ENCODE peak calls at places on chromosomes 13 and 19, in seven cellular contexts. P is breast epithelium, V is A673, D is stomach, H is H9, O is aorta, I is Panc1. F is an unnamed sample. For H3K4me1, the result is how much of the 10 kb centered on the place peaks cover.

GRCh38 chr19:43765109-43765876 is 10.5 kb upstream of the SMG9 start:
- DNase-seq in P (peak), V (peak), D (peak), H (peak), O (peak), I (no peak), F (peak)

GRCh38 chr13:33279414-33279813 is 6.1 kb downstream of the STARD13 start:
- DNase-seq in P (peak), V (no peak), D (no peak), H (no peak), O (no peak), I (no peak), F (no peak)

GRCh38 chr19:4369888-4370260 is 26.5 kb downstream of the MPND start:
- DNase-seq in P (no peak), V (peak), D (peak), H (peak), O (peak), I (no peak), F (no peak)

GRCh38 chr13:39510296-39510695 is 92.7 kb downstream of the LHFPL6 start:
- DNase-seq in P (no peak), V (no peak), D (no peak), H (no peak), O (no peak), I (no peak), F (no peak)

GRCh38 chr13:33577037-33577436 is 240.9 kb upstream of the RFC3 start:
- DNase-seq in P (no peak), V (peak), D (no peak), H (no peak), O (no peak), I (no peak), F (peak)

GRCh38 chr19:16441661-16442071 is 30.1 kb downstream of the EPS15L1 start:
- DNase-seq in P (no peak), V (peak), D (no peak), H (peak), O (no peak), I (no peak), F (peak)

GRCh38 chr19:40717880-40718773 is 1.2 kb downstream of the ITPKC start:
- DNase-seq in P (peak), V (peak), D (no peak), H (peak), O (peak), I (no peak), F (peak)

GRCh38 chr13:33217256-33217655 is 68.3 kb downstream of the STARD13 start:
- DNase-seq in P (no peak), V (no peak), D (no peak), H (no peak), O (no peak), I (no peak), F (no peak)

GRCh38 chr19:38101723-38102122 is 122.3 kb downstream of the DPF1 start:
- DNase-seq in P (no peak), V (no peak), D (no peak), H (no peak), O (no peak), I (no peak), F (no peak)

GRCh38 chr13:35814573-35814972 is 316.6 kb downstream of the DCLK1 start:
- DNase-seq in P (no peak), V (peak), D (no peak), H (no peak), O (no peak), I (no peak), F (no peak)

GRCh38 chr13:39405107-39405506 is 197.9 kb downstream of the LHFPL6 start:
- DNase-seq in P (no peak), V (peak), D (no peak), H (no peak), O (no peak), I (no peak), F (no peak)

GRCh38 chr13:25881946-25882574 is 169.8 kb downstream of the SHISA2 start:
- DNase-seq in P (no peak), V (peak), D (no peak), H (no peak), O (no peak), I (no peak), F (peak)

GRCh38 chr13:98428256-98428966 is 148.5 kb downstream of the STK24 start:
- DNase-seq in P (no peak), V (no peak), D (no peak), H (no peak), O (no peak), I (no peak), F (no peak)

GRCh38 chr13:78015782-78016181 is 97.2 kb upstream of the EDNRB start:
- DNase-seq in P (no peak), V (no peak), D (no peak), H (no peak), O (no peak), I (no peak), F (no peak)

GRCh38 chr13:28638756-28639155 is 20.2 kb upstream of the POMP start:
- DNase-seq in P (no peak), V (no peak), D (no peak), H (no peak), O (no peak), I (no peak), F (no peak)

GRCh38 chr19:47779524-47780214 is 1.2 kb downstream of the SELENOW start:
- DNase-seq in P (peak), V (no peak), D (peak), H (no peak), O (peak), I (no peak), F (peak)

GRCh38 chr19:11422163-11423068 is 3.3 kb upstream of the RGL3 start:
- DNase-seq in P (peak), V (peak), D (peak), H (peak), O (peak), I (no peak), F (peak)

GRCh38 chr19:35295792-35296462 is 4.0 kb downstream of the MAG start:
- DNase-seq in P (no peak), V (no peak), D (no peak), H (peak), O (no peak), I (no peak), F (no peak)

GRCh38 chr19:48859711-48860572 is 8.5 kb downstream of the PLEKHA4 start:
- DNase-seq in P (no peak), V (no peak), D (no peak), H (peak), O (peak), I (no peak), F (no peak)

GRCh38 chr13:97254809-97255208 is 32.7 kb downstream of the MBNL2 start:
- DNase-seq in P (no peak), V (no peak), D (no peak), H (no peak), O (no peak), I (no peak), F (no peak)

GRCh38 chr13:28984326-28984725 is 164.2 kb downstream of the MTUS2 start:
- DNase-seq in P (no peak), V (no peak), D (no peak), H (no peak), O (no peak), I (no peak), F (no peak)

GRCh38 chr13:45439000-45439399 is 20.8 kb upstream of the SLC25A30 start:
- DNase-seq in P (no peak), V (no peak), D (no peak), H (no peak), O (no peak), I (no peak), F (no peak)

GRCh38 chr13:87123987-87124784 is 547.0 kb upstream of the SLITRK5 start:
- DNase-seq in P (no peak), V (peak), D (no peak), H (peak), O (no peak), I (peak), F (peak)

GRCh38 chr19:2529473-2529918 is 53.6 kb downstream of the GADD45B start:
- DNase-seq in P (peak), V (no peak), D (no peak), H (no peak), O (peak), I (peak), F (peak)

GRCh38 chr13:41384749-41385503 is 72.4 kb upstream of the RGCC start:
- DNase-seq in P (no peak), V (peak), D (no peak), H (no peak), O (no peak), I (no peak), F (no peak)

GRCh38 chr13:111897178-111897845 is 169.6 kb upstream of the SOX1 start:
- DNase-seq in P (no peak), V (no peak), D (no peak), H (peak), O (no peak), I (no peak), F (no peak)

GRCh38 chr19:18053571-18054219 is 33.0 kb downstream of the IL12RB1 start:
- DNase-seq in P (no peak), V (no peak), D (no peak), H (no peak), O (peak), I (no peak), F (no peak)

GRCh38 chr19:1363599-1363998 is 20.1 kb upstream of the NDUFS7 start:
- DNase-seq in P (no peak), V (no peak), D (no peak), H (no peak), O (no peak), I (no peak), F (no peak)

GRCh38 chr13:94343243-94343585 is 136.3 kb downstream of the DCT start:
- DNase-seq in P (no peak), V (peak), D (no peak), H (no peak), O (no peak), I (no peak), F (peak)

GRCh38 chr13:112064222-112064621 is 2.7 kb upstream of the SOX1 start:
- DNase-seq in P (no peak), V (no peak), D (no peak), H (no peak), O (no peak), I (no peak), F (no peak)

GRCh38 chr13:62209539-62209938 is 793.9 kb upstream of the PCDH20 start:
- DNase-seq in P (no peak), V (no peak), D (no peak), H (no peak), O (no peak), I (no peak), F (no peak)

GRCh38 chr19:33554391-33554790 is 32.8 kb upstream of the PEPD start:
- DNase-seq in P (no peak), V (no peak), D (no peak), H (no peak), O (peak), I (no peak), F (no peak)

GRCh38 chr19:10760268-10760944 is 42.5 kb downstream of the DNM2 start:
- DNase-seq in P (no peak), V (peak), D (no peak), H (no peak), O (no peak), I (no peak), F (peak)

GRCh38 chr13:71218960-71219359 is 648.0 kb downstream of the DACH1 start:
- DNase-seq in P (no peak), V (peak), D (no peak), H (no peak), O (no peak), I (no peak), F (peak)

GRCh38 chr13:30158774-30159445 is 148.4 kb downstream of the KATNAL1 start:
- DNase-seq in P (peak), V (peak), D (peak), H (no peak), O (no peak), I (no peak), F (no peak)

GRCh38 chr19:28633223-28634030 is 579.5 kb downstream of the UQCRFS1 start:
- DNase-seq in P (no peak), V (peak), D (no peak), H (peak), O (no peak), I (peak), F (peak)

GRCh38 chr13:44514278-44514677 is 61.9 kb downstream of the TSC22D1 start:
- DNase-seq in P (no peak), V (no peak), D (no peak), H (no peak), O (no peak), I (no peak), F (no peak)

GRCh38 chr13:57666131-57666530 is 34.6 kb downstream of the PCDH17 start:
- DNase-seq in P (no peak), V (no peak), D (no peak), H (no peak), O (no peak), I (no peak), F (no peak)
- H3K27ac ChIP-seq in P (no peak), V (no peak), D (no peak), H (no peak), O (no peak), I (no peak), F (no peak)

GRCh38 chr19:39130337-39131254 is 5.0 kb downstream of the PAK4 start:
- DNase-seq in P (no peak), V (no peak), D (no peak), H (no peak), O (no peak), I (no peak), F (no peak)
- H3K4me1 ChIP-seq in P (under half), V (under half), D (half or more), H (under half), O (under half), I (half or more), F (half or more)

GRCh38 chr19:5803441-5803751 is 1.5 kb upstream of the NRTN start:
- DNase-seq in P (no peak), V (no peak), D (no peak), H (no peak), O (no peak), I (no peak), F (no peak)
- H3K27ac ChIP-seq in P (no peak), V (no peak), D (peak), H (no peak), O (no peak), I (no peak), F (no peak)

DNA sequence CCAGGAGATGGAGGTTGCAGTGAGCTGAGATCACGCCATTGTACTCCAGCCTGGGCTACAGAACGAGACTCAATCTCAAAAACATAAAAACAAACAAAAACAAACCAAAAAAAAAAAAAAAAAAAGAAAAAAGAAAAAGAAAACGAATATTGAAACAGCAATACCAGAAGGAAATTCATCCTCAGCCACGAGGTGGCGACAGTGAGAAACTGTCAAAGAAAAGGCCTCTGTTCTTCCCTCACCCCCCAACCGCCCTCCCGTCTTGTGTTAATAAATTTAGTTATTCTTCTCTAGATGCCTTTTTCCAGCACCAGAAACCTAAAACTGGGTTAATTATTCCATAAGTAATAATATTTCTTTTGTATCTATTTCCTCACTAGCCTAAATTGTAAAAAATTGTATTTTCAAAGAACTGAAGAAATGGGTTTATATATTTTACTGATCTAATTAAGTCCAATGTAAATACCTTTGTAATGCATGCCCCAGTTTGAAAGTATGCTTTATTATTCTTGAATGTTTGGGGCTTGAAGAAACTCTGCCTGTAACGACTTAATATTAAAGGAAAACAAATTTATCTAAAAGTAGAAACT is 38.6 kb downstream of the LIG4 start:
- DNase-seq in P (no peak), V (peak), D (peak), H (no peak), O (no peak), I (no peak), F (peak)
- H3K4me1 ChIP-seq in P (under half), V (under half), D (under half), H (under half), O (under half), I (under half), F (under half)

DNA sequence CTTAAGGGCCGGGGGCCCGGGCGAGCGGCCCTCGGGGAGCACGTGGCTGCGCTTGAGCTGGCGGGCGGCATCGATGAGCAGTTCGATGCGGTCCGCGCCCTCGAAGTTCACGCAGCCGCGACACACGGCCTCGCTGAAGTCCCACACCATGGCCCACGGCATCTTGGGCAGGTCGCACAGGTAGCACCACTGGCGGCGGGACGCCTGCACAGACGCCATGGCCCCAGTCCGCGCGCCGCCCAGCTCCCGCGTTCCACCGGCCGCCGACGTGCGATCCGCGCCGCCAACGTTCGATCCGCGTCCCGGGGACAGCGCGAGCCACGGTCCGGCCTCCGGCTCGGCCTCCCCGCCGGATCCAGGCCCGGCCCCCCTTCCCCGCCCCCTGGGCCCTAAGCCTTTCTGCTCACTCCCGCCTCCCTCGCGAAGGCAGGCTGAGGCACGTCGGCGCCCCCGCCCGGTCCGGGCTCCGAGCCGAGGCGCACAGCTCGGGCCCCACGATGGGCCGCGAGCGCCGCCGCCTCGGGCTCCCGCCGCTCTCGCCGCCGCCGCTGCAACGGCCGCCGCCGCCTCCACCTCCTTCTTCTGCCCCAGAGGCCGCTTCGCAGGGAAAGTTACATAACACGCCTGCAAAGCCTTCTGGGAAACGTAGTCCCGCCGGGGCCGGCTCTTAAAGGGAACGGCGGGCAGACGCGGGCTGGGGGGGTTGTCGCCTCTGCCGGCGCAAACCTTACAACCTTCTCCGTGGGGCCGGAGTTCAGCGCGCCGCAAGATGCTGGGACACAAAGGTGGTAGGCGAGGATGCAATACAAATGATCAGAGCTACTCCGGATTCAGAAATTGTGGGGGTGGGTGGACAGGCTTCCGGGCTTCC is at the start of gene IRF2BP1:
- DNase-seq in P (peak), V (peak), D (peak), H (peak), O (peak), I (no peak), F (peak)
- H3K27ac ChIP-seq in P (peak), V (peak), D (peak), H (no peak), O (peak), I (peak), F (peak)

DNA sequence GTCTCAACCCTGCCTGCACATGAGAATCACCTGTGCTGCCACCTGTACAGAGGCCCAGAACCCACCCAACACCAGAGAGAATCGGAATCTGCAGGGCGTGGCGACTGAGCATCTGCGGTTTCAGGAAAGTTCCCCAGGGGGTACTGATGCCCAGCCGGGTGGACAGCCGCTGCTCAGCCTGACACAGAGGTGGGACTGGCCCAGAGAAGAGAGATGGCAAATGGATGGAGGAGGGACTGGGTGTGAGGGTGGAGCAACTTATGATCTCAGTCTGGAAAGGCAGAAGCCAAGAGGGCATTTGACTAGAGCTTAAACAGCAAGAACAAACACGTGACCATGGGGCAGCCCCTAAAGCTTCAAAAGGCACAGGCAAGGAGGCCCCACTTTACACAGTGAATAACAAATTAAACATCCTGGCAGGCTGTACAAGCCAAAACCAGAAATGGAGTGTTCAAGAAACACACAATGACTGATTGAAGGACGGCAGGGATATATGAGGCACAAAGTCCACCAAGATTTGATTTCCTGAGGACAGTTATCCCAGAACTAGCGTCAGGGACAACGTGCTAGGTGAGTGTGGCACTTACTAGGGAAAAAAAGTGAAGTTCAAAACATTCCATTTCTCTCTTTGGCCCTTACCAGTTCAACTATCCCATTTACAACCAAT is 3.1 kb downstream of the RANBP3 start:
- DNase-seq in P (no peak), V (no peak), D (no peak), H (no peak), O (peak), I (no peak), F (peak)
- H3K4me1 ChIP-seq in P (under half), V (under half), D (half or more), H (under half), O (under half), I (under half), F (under half)

GRCh38 chr19:6278051-6278450 is 1.7 kb downstream of the MLLT1 start:
- DNase-seq in P (no peak), V (no peak), D (no peak), H (no peak), O (no peak), I (no peak), F (no peak)
- H3K27ac ChIP-seq in P (no peak), V (peak), D (peak), H (no peak), O (no peak), I (no peak), F (no peak)

GRCh38 chr13:21542563-21542962 is 61.4 kb downstream of the MICU2 start:
- DNase-seq in P (no peak), V (no peak), D (no peak), H (no peak), O (no peak), I (no peak), F (no peak)
- H3K4me1 ChIP-seq in P (under half), V (under half), D (under half), H (under half), O (under half), I (under half), F (under half)